ENCODE peak calls at places on chromosomes 6 and 20, in seven cellular contexts. P is kidney, W is upper lobe of right lung, F is glutamatergic neuron, I is HL-60, R is AG04450, S is adrenal gland. Q is an unnamed sample.

GRCh38 chr20:4702562-4703280 is 19.0 kb upstream of the PRND start:
- DNase-seq in P (no peak), W (no peak), F (no peak), I (no peak), R (no peak), S (no peak), Q (no peak)

GRCh38 chr6:146785001-146785585 is 186.3 kb downstream of the ADGB start:
- DNase-seq in P (no peak), W (no peak), F (no peak), I (peak), R (peak), S (no peak), Q (peak)

GRCh38 chr6:149037026-149037734 is 280.3 kb upstream of the TAB2 start:
- DNase-seq in P (no peak), W (no peak), F (peak), I (no peak), R (peak), S (no peak), Q (no peak)

GRCh38 chr6:115783402-115784061 is 277.2 kb downstream of the FRK start:
- DNase-seq in P (no peak), W (no peak), F (no peak), I (no peak), R (no peak), S (peak), Q (peak)

GRCh38 chr20:9660236-9660868 is 146.0 kb downstream of the LAMP5 start:
- DNase-seq in P (no peak), W (no peak), F (no peak), I (no peak), R (no peak), S (no peak), Q (peak)

GRCh38 chr6:93376026-93376540 is 43.3 kb downstream of the EPHA7 start:
- DNase-seq in P (no peak), W (no peak), F (no peak), I (no peak), R (no peak), S (no peak), Q (no peak)

GRCh38 chr20:33689973-33690372 is 3.8 kb upstream of the E2F1 start:
- DNase-seq in P (no peak), W (no peak), F (no peak), I (peak), R (no peak), S (peak), Q (no peak)

GRCh38 chr6:23111984-23112383 is 542.6 kb downstream of the HDGFL1 start:
- DNase-seq in P (no peak), W (no peak), F (no peak), I (no peak), R (peak), S (no peak), Q (no peak)

GRCh38 chr6:86943819-86944407 is 6.6 kb downstream of the HTR1E start:
- DNase-seq in P (no peak), W (no peak), F (no peak), I (no peak), R (no peak), S (no peak), Q (no peak)

GRCh38 chr6:14100098-14100497 is 17.5 kb upstream of the CD83 start:
- DNase-seq in P (no peak), W (no peak), F (no peak), I (peak), R (no peak), S (no peak), Q (no peak)

GRCh38 chr6:157036245-157036681 is 259.1 kb downstream of the ARID1B start:
- DNase-seq in P (no peak), W (no peak), F (no peak), I (no peak), R (no peak), S (no peak), Q (no peak)

GRCh38 chr20:53413188-53413631 is 180.4 kb downstream of the ZNF217 start:
- DNase-seq in P (no peak), W (peak), F (peak), I (no peak), R (no peak), S (no peak), Q (peak)

GRCh38 chr6:797479-798077 is 104.6 kb upstream of the EXOC2 start:
- DNase-seq in P (no peak), W (no peak), F (no peak), I (peak), R (peak), S (peak), Q (peak)

GRCh38 chr6:151869787-151870186 is 62.3 kb downstream of the ESR1 start:
- DNase-seq in P (no peak), W (no peak), F (no peak), I (no peak), R (no peak), S (no peak), Q (no peak)

GRCh38 chr6:131643262-131643631 is 6.1 kb downstream of the ENPP3 start:
- DNase-seq in P (no peak), W (no peak), F (no peak), I (no peak), R (no peak), S (peak), Q (peak)

GRCh38 chr20:56223352-56223751 is 25.2 kb upstream of the MC3R start:
- DNase-seq in P (no peak), W (no peak), F (no peak), I (no peak), R (no peak), S (no peak), Q (no peak)

GRCh38 chr20:60715172-60715571 is 536.9 kb upstream of the CDH4 start:
- DNase-seq in P (no peak), W (no peak), F (no peak), I (no peak), R (no peak), S (no peak), Q (no peak)

GRCh38 chr6:44016131-44016870 is 111.0 kb downstream of the MRPL14 start:
- DNase-seq in P (peak), W (peak), F (no peak), I (no peak), R (no peak), S (no peak), Q (no peak)

GRCh38 chr6:44514576-44515193 is 127.2 kb downstream of the CDC5L start:
- DNase-seq in P (no peak), W (peak), F (no peak), I (no peak), R (no peak), S (no peak), Q (no peak)

GRCh38 chr20:31260326-31260932 is 3.0 kb downstream of the DEFB115 start:
- DNase-seq in P (no peak), W (no peak), F (no peak), I (peak), R (no peak), S (no peak), Q (peak)

GRCh38 chr20:24673678-24674570 is 204.5 kb downstream of the SYNDIG1 start:
- DNase-seq in P (peak), W (peak), F (no peak), I (no peak), R (no peak), S (no peak), Q (no peak)

GRCh38 chr20:24676978-24677370 is 207.5 kb downstream of the SYNDIG1 start:
- DNase-seq in P (peak), W (peak), F (peak), I (no peak), R (no peak), S (no peak), Q (no peak)

GRCh38 chr20:24674921-24675605 is 205.6 kb downstream of the SYNDIG1 start:
- DNase-seq in P (peak), W (peak), F (no peak), I (no peak), R (no peak), S (no peak), Q (no peak)

GRCh38 chr20:24676353-24676977 is 207.0 kb downstream of the SYNDIG1 start:
- DNase-seq in P (peak), W (peak), F (peak), I (no peak), R (no peak), S (no peak), Q (no peak)

GRCh38 chr20:24675651-24676352 is 206.4 kb downstream of the SYNDIG1 start:
- DNase-seq in P (peak), W (peak), F (peak), I (no peak), R (no peak), S (no peak), Q (no peak)
- TF ChIP-seq CTCF in P (no peak), W (no peak), F (no peak), I (no peak), R (no peak), S (no peak), Q (no peak)

GRCh38 chr20:62895539-62895938 is 30.8 kb downstream of the DIDO1 start:
- DNase-seq in P (no peak), W (no peak), F (no peak), I (no peak), R (no peak), S (no peak), Q (no peak)

GRCh38 chr20:62891111-62891510 is 29.5 kb upstream of the TCFL5 start:
- DNase-seq in P (no peak), W (no peak), F (peak), I (no peak), R (no peak), S (no peak), Q (no peak)

GRCh38 chr20:62894261-62894660 is 32.0 kb downstream of the DIDO1 start:
- DNase-seq in P (no peak), W (no peak), F (no peak), I (no peak), R (no peak), S (no peak), Q (no peak)

GRCh38 chr20:62892348-62893304 is 31.0 kb upstream of the TCFL5 start:
- DNase-seq in P (no peak), W (no peak), F (no peak), I (no peak), R (no peak), S (no peak), Q (no peak)

GRCh38 chr20:62893700-62894099 is 32.1 kb upstream of the TCFL5 start:
- DNase-seq in P (no peak), W (no peak), F (no peak), I (no peak), R (no peak), S (no peak), Q (no peak)
- TF ChIP-seq CTCF in P (no peak), W (no peak), F (no peak), I (no peak), R (no peak), S (no peak), Q (peak)

GRCh38 chr20:58868795-58869194 is 16.3 kb downstream of the GNAS start:
- DNase-seq in P (no peak), W (no peak), F (peak), I (no peak), R (no peak), S (no peak), Q (no peak)
- TF ChIP-seq CTCF in P (peak), W (peak), F (no peak), I (peak), R (peak), S (peak), Q (no peak)

GRCh38 chr20:34755367-34755766 is 51.2 kb downstream of the TP53INP2 start:
- DNase-seq in P (no peak), W (no peak), F (no peak), I (no peak), R (no peak), S (no peak), Q (no peak)

GRCh38 chr20:34754611-34755010 is 50.5 kb downstream of the TP53INP2 start:
- DNase-seq in P (no peak), W (no peak), F (no peak), I (no peak), R (no peak), S (no peak), Q (no peak)

GRCh38 chr20:34750484-34750883 is 46.3 kb downstream of the TP53INP2 start:
- DNase-seq in P (no peak), W (no peak), F (no peak), I (no peak), R (peak), S (no peak), Q (no peak)

GRCh38 chr20:34751453-34751852 is 47.3 kb downstream of the TP53INP2 start:
- DNase-seq in P (no peak), W (no peak), F (no peak), I (no peak), R (no peak), S (no peak), Q (no peak)

GRCh38 chr20:34753706-34754461 is 49.7 kb downstream of the TP53INP2 start:
- DNase-seq in P (no peak), W (no peak), F (no peak), I (no peak), R (peak), S (no peak), Q (no peak)
- TF ChIP-seq CTCF in P (no peak), W (no peak), F (no peak), I (no peak), R (no peak), S (no peak), Q (no peak)

GRCh38 chr6:89299451-89299850 is 15.6 kb downstream of the GABRR2 start:
- DNase-seq in P (no peak), W (no peak), F (no peak), I (no peak), R (no peak), S (no peak), Q (peak)
- TF ChIP-seq CTCF in P (no peak), W (no peak), F (no peak), I (no peak), R (no peak), S (no peak), Q (no peak)

GRCh38 chr20:50381053-50381732 is 129.0 kb upstream of the PTPN1 start:
- DNase-seq in P (peak), W (no peak), F (no peak), I (no peak), R (no peak), S (no peak), Q (no peak)
- TF ChIP-seq CTCF in P (no peak), W (no peak), F (no peak), I (no peak), R (no peak), S (no peak), Q (no peak)